ENCODE peak calls at places on chromosomes 4 and X, in five cellular contexts. I, Z, L, B and W are unnamed samples.

GRCh38 chr4:2827874-2828751 is 15.5 kb upstream of the ADD1 start:
- DNase-seq in I (no peak), Z (peak), L (no peak), B (no peak), W (no peak)

GRCh38 chr4:6019316-6020263 is 1.4 kb upstream of the C4orf50 start:
- DNase-seq in I (peak), Z (no peak), L (peak), B (no peak), W (no peak)

GRCh38 chr4:102825261-102826071 is 1.9 kb downstream of the UBE2D3 start:
- DNase-seq in I (peak), Z (no peak), L (peak), B (peak), W (no peak)

GRCh38 chr4:140116442-140117104 is 37.4 kb downstream of the MAML3 start:
- DNase-seq in I (no peak), Z (no peak), L (peak), B (no peak), W (no peak)

GRCh38 chr4:122602277-122603142 is 18.4 kb downstream of the IL21 start:
- DNase-seq in I (peak), Z (no peak), L (peak), B (peak), W (no peak)

GRCh38 chr4:61379406-61379805 is 179.3 kb downstream of the ADGRL3 start:
- DNase-seq in I (no peak), Z (no peak), L (no peak), B (no peak), W (no peak)

GRCh38 chr4:23484689-23485088 is 405.2 kb downstream of the PPARGC1A start:
- DNase-seq in I (no peak), Z (no peak), L (no peak), B (no peak), W (no peak)

GRCh38 chr4:7635435-7635834 is 200.7 kb upstream of the PSAPL1 start:
- DNase-seq in I (no peak), Z (no peak), L (no peak), B (no peak), W (no peak)

GRCh38 chrX:47992093-47992375 is 11.8 kb downstream of the ZNF182 start:
- DNase-seq in I (no peak), Z (no peak), L (no peak), B (no peak), W (no peak)

GRCh38 chr4:167903291-167903721 is 189.0 kb upstream of the ANXA10 start:
- DNase-seq in I (peak), Z (no peak), L (peak), B (no peak), W (no peak)

GRCh38 chr4:23305026-23305425 is 584.8 kb downstream of the PPARGC1A start:
- DNase-seq in I (no peak), Z (no peak), L (peak), B (no peak), W (no peak)

GRCh38 chrX:50827996-50828395 is 14.0 kb upstream of the SHROOM4 start:
- DNase-seq in I (no peak), Z (no peak), L (peak), B (no peak), W (no peak)

GRCh38 chr4:83454626-83455025 is 997 bp downstream of the HELQ start:
- DNase-seq in I (no peak), Z (no peak), L (no peak), B (no peak), W (no peak)

GRCh38 chr4:140098481-140099132 is 55.4 kb downstream of the MAML3 start:
- DNase-seq in I (no peak), Z (no peak), L (peak), B (no peak), W (no peak)

GRCh38 chr4:85153221-85153620 is 186.7 kb upstream of the WDFY3 start:
- DNase-seq in I (peak), Z (no peak), L (no peak), B (no peak), W (no peak)

GRCh38 chr4:79284893-79285292 is 41.0 kb downstream of the NAA11 start:
- DNase-seq in I (no peak), Z (no peak), L (no peak), B (no peak), W (no peak)

GRCh38 chrX:34470507-34470906 is 186.6 kb downstream of the TMEM47 start:
- DNase-seq in I (no peak), Z (no peak), L (no peak), B (no peak), W (no peak)

GRCh38 chrX:55489315-55490009 is at the start of gene USP51:
- DNase-seq in I (no peak), Z (peak), L (peak), B (no peak), W (peak)

GRCh38 chrX:2710041-2710471 is 19.0 kb downstream of the CD99 start:
- DNase-seq in I (peak), Z (no peak), L (peak), B (no peak), W (no peak)

GRCh38 chr4:108359130-108359709 is 190.5 kb upstream of the LEF1 start:
- DNase-seq in I (no peak), Z (no peak), L (no peak), B (no peak), W (no peak)

GRCh38 chr4:2795558-2796260 is 2.8 kb downstream of the SH3BP2 start:
- DNase-seq in I (no peak), Z (peak), L (no peak), B (no peak), W (peak)

GRCh38 chrX:107025538-107025937 is 25.5 kb upstream of the MORC4 start:
- DNase-seq in I (peak), Z (no peak), L (peak), B (no peak), W (no peak)

GRCh38 chr4:127240721-127241120 is 392.0 kb upstream of the INTU start:
- DNase-seq in I (peak), Z (no peak), L (no peak), B (no peak), W (no peak)

GRCh38 chr4:101028886-101029285 is 318.4 kb downstream of the PPP3CA start:
- DNase-seq in I (no peak), Z (no peak), L (no peak), B (no peak), W (no peak)

GRCh38 chrX:135327299-135327698 is 18.0 kb downstream of the ETDC start:
- DNase-seq in I (peak), Z (no peak), L (peak), B (no peak), W (no peak)

GRCh38 chrX:45445745-45446412 is 245.2 kb upstream of the DIPK2B start:
- DNase-seq in I (peak), Z (no peak), L (peak), B (no peak), W (no peak)

GRCh38 chrX:24999501-24999900 is 16.3 kb downstream of the ARX start:
- DNase-seq in I (no peak), Z (no peak), L (no peak), B (no peak), W (no peak)

GRCh38 chr4:156193116-156193515 is 239.4 kb upstream of the CTSO start:
- DNase-seq in I (no peak), Z (no peak), L (no peak), B (no peak), W (no peak)

GRCh38 chr4:134126955-134127354 is 74.6 kb downstream of the PABPC4L start:
- DNase-seq in I (no peak), Z (peak), L (no peak), B (no peak), W (no peak)

GRCh38 chr4:169902658-169903345 is 123.4 kb downstream of the MFAP3L start:
- DNase-seq in I (no peak), Z (no peak), L (no peak), B (no peak), W (no peak)

GRCh38 chr4:26420438-26420837 is 69.8 kb downstream of the CCKAR start:
- DNase-seq in I (no peak), Z (no peak), L (peak), B (no peak), W (no peak)

GRCh38 chr4:6692806-6693205 is 872 bp upstream of the S100P start:
- DNase-seq in I (no peak), Z (no peak), L (no peak), B (no peak), W (no peak)

GRCh38 chr4:158193171-158193749 is 17.0 kb upstream of the TMEM144 start:
- DNase-seq in I (no peak), Z (no peak), L (peak), B (no peak), W (no peak)

GRCh38 chr4:80202784-80203553 is 5.7 kb downstream of the PRDM8 start:
- DNase-seq in I (no peak), Z (no peak), L (peak), B (no peak), W (peak)

GRCh38 chr4:163607292-163607691 is 112.8 kb downstream of the TMA16 start:
- DNase-seq in I (no peak), Z (no peak), L (no peak), B (no peak), W (no peak)